ENCODE peak calls at places on chromosomes 6 and 20, in four cellular contexts. One of them, this sample, is unnamed.

GRCh38 chr6:100461273-100461919 is 3.3 kb downstream of the SIM1 start:
- DNase-seq in AG04450: no peak
- DNase-seq in GM23338: peak; percentile 74
- DNase-seq in SK-N-SH: no peak
- DNase-seq in this sample: peak; percentile 63

GRCh38 chr6:31114540-31114876 is at the start of gene PSORS1C1:
- DNase-seq in AG04450: peak; percentile 80
- DNase-seq in GM23338: peak; percentile 24
- DNase-seq in SK-N-SH: no peak
- DNase-seq in this sample: no peak

GRCh38 chr6:113763883-113764282 is 93.3 kb upstream of the MARCKS start:
- DNase-seq in AG04450: no peak
- DNase-seq in GM23338: no peak
- DNase-seq in SK-N-SH: no peak
- DNase-seq in this sample: no peak

GRCh38 chr20:46192376-46192944 is 74.3 kb downstream of the CD40 start:
- DNase-seq in AG04450: no peak
- DNase-seq in GM23338: no peak
- DNase-seq in SK-N-SH: peak; percentile 89
- DNase-seq in this sample: peak; percentile 77

GRCh38 chr6:169933839-169934698 is 182.6 kb downstream of the ERMARD start:
- DNase-seq in AG04450: no peak
- DNase-seq in GM23338: no peak
- DNase-seq in SK-N-SH: peak; percentile 91
- DNase-seq in this sample: no peak

GRCh38 chr20:5297280-5298004 is 19.3 kb downstream of the PROKR2 start:
- DNase-seq in AG04450: no peak
- DNase-seq in GM23338: peak; percentile 17
- DNase-seq in SK-N-SH: peak; percentile 58
- DNase-seq in this sample: no peak

GRCh38 chr6:17599885-17600526 is at the start of gene FAM8A1:
- DNase-seq in AG04450: peak; percentile 44
- DNase-seq in GM23338: peak; percentile 97
- DNase-seq in SK-N-SH: peak; percentile 96
- DNase-seq in this sample: peak; percentile 100

GRCh38 chr6:26554669-26555504 is 16.7 kb downstream of the HMGN4 start:
- DNase-seq in AG04450: no peak
- DNase-seq in GM23338: peak; percentile 68
- DNase-seq in SK-N-SH: no peak
- DNase-seq in this sample: no peak

GRCh38 chr6:33691456-33692077 is 19.9 kb downstream of the UQCC2 start:
- DNase-seq in AG04450: no peak
- DNase-seq in GM23338: no peak
- DNase-seq in SK-N-SH: peak; percentile 26
- DNase-seq in this sample: peak; percentile 45

GRCh38 chr20:4082406-4083102 is 67.2 kb upstream of the RNF24 start:
- DNase-seq in AG04450: no peak
- DNase-seq in GM23338: peak; percentile 87
- DNase-seq in SK-N-SH: peak; percentile 32
- DNase-seq in this sample: no peak

DNA sequence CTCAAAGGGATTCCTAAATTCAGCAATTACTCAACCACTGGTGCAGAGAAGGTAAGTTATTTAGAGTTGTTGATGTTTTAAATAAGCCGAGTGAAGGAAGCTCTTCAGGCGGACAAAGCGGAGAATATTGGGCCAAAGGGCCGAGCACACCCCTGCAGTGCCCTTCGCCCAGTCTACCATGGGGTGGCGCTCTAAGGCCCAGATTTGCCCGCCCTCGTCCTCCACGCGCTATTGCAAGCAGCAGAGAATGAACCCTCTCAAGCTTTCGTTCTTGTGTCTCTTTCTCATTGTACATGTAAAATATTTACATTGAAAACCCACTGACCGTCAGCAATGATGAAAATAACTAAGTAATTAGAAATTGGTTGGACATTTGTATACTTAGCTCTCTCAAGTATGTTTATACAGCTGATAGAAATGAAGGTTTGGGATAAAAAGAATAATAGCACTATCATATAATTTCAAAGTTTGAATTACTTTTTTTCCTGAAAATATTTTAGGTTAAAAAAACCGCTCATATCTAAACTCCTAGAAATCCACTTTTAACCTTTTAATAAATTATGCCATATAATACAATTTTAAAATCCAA is 195.0 kb upstream of the CEP162 start:
- DNase-seq in AG04450: peak; percentile 15
- DNase-seq in GM23338: peak; percentile 83
- DNase-seq in SK-N-SH: peak; percentile 12
- DNase-seq in this sample: peak; percentile 82
- H3K4me3 ChIP-seq in AG04450: no peak overlapping the region
- H3K4me3 ChIP-seq in GM23338: no peak overlapping the region
- H3K4me3 ChIP-seq in SK-N-SH: peak overlapping the region; percentile 39
- H3K4me3 ChIP-seq in this sample: no peak overlapping the region

GRCh38 chr6:10422282-10423034 is 7.6 kb upstream of the TFAP2A start:
- DNase-seq in AG04450: no peak
- DNase-seq in GM23338: no peak
- DNase-seq in SK-N-SH: no peak
- DNase-seq in this sample: no peak
- H3K27ac ChIP-seq in AG04450: no peak overlapping the region
- H3K27ac ChIP-seq in GM23338: no peak overlapping the region
- H3K27ac ChIP-seq in SK-N-SH: no peak overlapping the region
- H3K27ac ChIP-seq in this sample: no peak overlapping the region

GRCh38 chr6:44782198-44782597 is 394.7 kb downstream of the CDC5L start:
- DNase-seq in AG04450: no peak
- DNase-seq in GM23338: no peak
- DNase-seq in SK-N-SH: no peak
- DNase-seq in this sample: no peak

GRCh38 chr6:44787254-44787844 is 399.8 kb downstream of the CDC5L start:
- DNase-seq in AG04450: no peak
- DNase-seq in GM23338: no peak
- DNase-seq in SK-N-SH: no peak
- DNase-seq in this sample: no peak

GRCh38 chr6:44788387-44788981 is 401.0 kb downstream of the CDC5L start:
- DNase-seq in AG04450: no peak
- DNase-seq in GM23338: no peak
- DNase-seq in SK-N-SH: no peak
- DNase-seq in this sample: no peak

GRCh38 chr6:44784195-44784594 is 396.7 kb downstream of the CDC5L start:
- DNase-seq in AG04450: no peak
- DNase-seq in GM23338: no peak
- DNase-seq in SK-N-SH: no peak
- DNase-seq in this sample: no peak

GRCh38 chr6:44785123-44785522 is 397.6 kb downstream of the CDC5L start:
- DNase-seq in AG04450: no peak
- DNase-seq in GM23338: no peak
- DNase-seq in SK-N-SH: no peak
- DNase-seq in this sample: no peak
- H3K4me3 ChIP-seq in AG04450: no peak overlapping the region
- H3K4me3 ChIP-seq in GM23338: no peak overlapping the region
- H3K4me3 ChIP-seq in SK-N-SH: no peak overlapping the region
- H3K4me3 ChIP-seq in this sample: no peak overlapping the region

GRCh38 chr20:22248052-22248667 is 336.2 kb downstream of the FOXA2 start:
- DNase-seq in AG04450: no peak
- DNase-seq in GM23338: peak; percentile 71
- DNase-seq in SK-N-SH: peak; percentile 27
- DNase-seq in this sample: peak; percentile 10
- H3K27ac ChIP-seq in AG04450: no peak overlapping the region
- H3K27ac ChIP-seq in GM23338: no peak overlapping the region
- H3K27ac ChIP-seq in SK-N-SH: no peak overlapping the region
- H3K27ac ChIP-seq in this sample: no peak overlapping the region

GRCh38 chr6:165571068-165571682 is 91.9 kb downstream of the PDE10A start:
- DNase-seq in AG04450: no peak
- DNase-seq in GM23338: no peak
- DNase-seq in SK-N-SH: no peak
- DNase-seq in this sample: no peak
- H3K4me3 ChIP-seq in AG04450: no peak overlapping the region
- H3K4me3 ChIP-seq in GM23338: no peak overlapping the region
- H3K4me3 ChIP-seq in SK-N-SH: no peak overlapping the region
- H3K4me3 ChIP-seq in this sample: no peak overlapping the region

GRCh38 chr20:53656653-53657288 is 63.1 kb upstream of the ZNF217 start:
- DNase-seq in AG04450: no peak
- DNase-seq in GM23338: no peak
- DNase-seq in SK-N-SH: no peak
- DNase-seq in this sample: no peak
- H3K27ac ChIP-seq in AG04450: no peak overlapping the region
- H3K27ac ChIP-seq in GM23338: no peak overlapping the region
- H3K27ac ChIP-seq in SK-N-SH: peak overlapping the region; percentile 64
- H3K27ac ChIP-seq in this sample: no peak overlapping the region

DNA sequence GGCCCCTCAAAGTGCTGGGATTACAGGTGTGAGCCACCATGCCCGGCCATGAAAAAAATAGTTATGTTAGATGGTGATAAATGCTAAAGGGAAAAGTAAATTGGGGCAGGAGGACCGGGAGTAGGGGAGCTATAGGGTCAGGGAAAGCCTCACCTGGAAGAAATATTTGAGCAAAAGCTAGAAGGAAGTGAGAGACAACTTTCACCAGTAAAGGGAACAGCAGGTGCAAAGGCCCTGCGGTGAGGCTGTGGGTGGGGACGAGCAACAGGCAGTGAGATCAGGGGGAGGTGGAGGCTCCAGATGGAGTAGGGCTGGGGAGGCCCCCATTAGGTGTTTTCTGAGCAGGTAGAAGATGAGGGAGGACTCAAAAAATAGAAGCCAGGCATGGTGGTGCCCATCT is 16.0 kb downstream of the BCAS4 start:
- DNase-seq in AG04450: no peak
- DNase-seq in GM23338: no peak
- DNase-seq in SK-N-SH: no peak
- DNase-seq in this sample: no peak
- H3K4me3 ChIP-seq in AG04450: no peak overlapping the region
- H3K4me3 ChIP-seq in GM23338: no peak overlapping the region
- H3K4me3 ChIP-seq in SK-N-SH: no peak overlapping the region
- H3K4me3 ChIP-seq in this sample: no peak overlapping the region

DNA sequence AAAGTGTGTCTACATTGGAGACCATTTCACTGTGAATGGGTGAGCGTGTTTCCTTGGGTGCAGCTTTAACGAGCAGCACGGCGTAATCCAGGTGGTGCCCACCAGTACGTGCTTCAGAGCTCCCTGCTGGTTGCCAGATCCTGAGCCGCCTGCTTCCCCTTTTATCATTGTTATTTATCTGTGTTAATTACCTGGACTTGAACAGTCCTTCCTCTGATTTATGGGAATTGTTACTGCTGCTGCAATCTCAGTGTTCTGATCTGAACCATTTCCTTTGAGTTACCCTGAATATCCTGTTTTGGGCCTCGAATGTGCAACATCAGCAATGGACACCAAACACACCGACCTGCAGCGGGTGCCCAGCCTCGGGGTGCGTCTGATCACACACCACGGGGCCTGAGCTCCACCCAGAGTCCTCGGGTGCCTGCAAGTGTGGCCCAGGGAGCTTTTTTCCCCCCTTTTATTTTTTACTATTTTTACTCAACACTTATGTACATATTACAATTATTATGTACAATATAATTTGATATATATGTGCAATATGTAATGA is 81.3 kb downstream of the RPP40 start:
- DNase-seq in AG04450: no peak
- DNase-seq in GM23338: no peak
- DNase-seq in SK-N-SH: no peak
- DNase-seq in this sample: no peak
- H3K27ac ChIP-seq in AG04450: no peak overlapping the region
- H3K27ac ChIP-seq in GM23338: no peak overlapping the region
- H3K27ac ChIP-seq in SK-N-SH: no peak overlapping the region
- H3K27ac ChIP-seq in this sample: no peak overlapping the region

This sample was measured in WERI-Rb-1.